ENCODE peak calls at places on chromosomes 16 and 17, in six cellular contexts. D is H7, G is HEK293T, B is mesenchymal stem cell, R is adipocyte, T is ovary. F is an unnamed sample.

GRCh38 chr17:10821062-10821461 is 16.8 kb downstream of the PIRT start:
- DNase-seq in D (no peak), G (no peak), B (no peak), R (no peak), T (no peak), F (peak)

GRCh38 chr17:82440377-82440981 is 10.1 kb downstream of the CYBC1 start:
- DNase-seq in D (peak), G (no peak), B (no peak), R (no peak), T (no peak), F (no peak)

GRCh38 chr17:79657861-79658810 is 47.3 kb upstream of the RBFOX3 start:
- DNase-seq in D (peak), G (peak), B (no peak), R (no peak), T (no peak), F (peak)

GRCh38 chr17:52209507-52209906 is 51.0 kb upstream of the CA10 start:
- DNase-seq in D (no peak), G (no peak), B (no peak), R (no peak), T (no peak), F (no peak)

GRCh38 chr16:4093495-4094137 is 22.6 kb downstream of the ADCY9 start:
- DNase-seq in D (no peak), G (no peak), B (peak), R (no peak), T (no peak), F (no peak)

GRCh38 chr17:43988301-43988700 is 16.1 kb upstream of the NAGS start:
- DNase-seq in D (no peak), G (no peak), B (no peak), R (no peak), T (no peak), F (no peak)

GRCh38 chr16:56211471-56211944 is 20.2 kb downstream of the GNAO1 start:
- DNase-seq in D (no peak), G (no peak), B (peak), R (no peak), T (no peak), F (peak)

GRCh38 chr16:6864670-6865069 is 468.0 kb upstream of the RBFOX1 start:
- DNase-seq in D (no peak), G (no peak), B (no peak), R (no peak), T (no peak), F (no peak)

GRCh38 chr16:85294810-85295508 is 182.7 kb upstream of the CIBAR2 start:
- DNase-seq in D (no peak), G (no peak), B (no peak), R (no peak), T (no peak), F (no peak)

GRCh38 chr16:74607967-74608356 is 1.0 kb upstream of the GLG1 start:
- DNase-seq in D (no peak), G (peak), B (no peak), R (no peak), T (no peak), F (peak)

GRCh38 chr17:43812396-43813265 is 20.3 kb downstream of the MPP3 start:
- DNase-seq in D (peak), G (no peak), B (no peak), R (no peak), T (no peak), F (no peak)